ENCODE peak calls at places on chromosome 4, in four cellular contexts. M is fibroblast of lung, Z is neural crest cell, S is breast epithelium. Q is an unnamed sample.

GRCh38 chr4:68748181-68748981 is 67.4 kb upstream of the UGT2B10 start:
- DNase-seq in M (no peak), Z (no peak), S (no peak), Q (no peak)

GRCh38 chr4:89404530-89404929 is 96.9 kb upstream of the GPRIN3 start:
- DNase-seq in M (no peak), Z (no peak), S (no peak), Q (no peak)

GRCh38 chr4:88599298-88599697 is 7.0 kb downstream of the HERC3 start:
- DNase-seq in M (peak), Z (no peak), S (no peak), Q (no peak)

GRCh38 chr4:84051728-84052127 is 447.4 kb downstream of the NKX6-1 start:
- DNase-seq in M (no peak), Z (no peak), S (no peak), Q (no peak)

GRCh38 chr4:157808796-157809408 is 363.9 kb downstream of the GASK1B start:
- DNase-seq in M (no peak), Z (no peak), S (no peak), Q (no peak)

GRCh38 chr4:185235480-185236154 is 26.2 kb downstream of the SNX25 start:
- DNase-seq in M (peak), Z (no peak), S (no peak), Q (no peak)

GRCh38 chr4:156633846-156634245 is 337.8 kb downstream of the PDGFC start:
- DNase-seq in M (no peak), Z (no peak), S (no peak), Q (no peak)

GRCh38 chr4:159292137-159292896 is 189.4 kb downstream of the RAPGEF2 start:
- DNase-seq in M (no peak), Z (no peak), S (no peak), Q (no peak)

GRCh38 chr4:83456184-83456501 is 285 bp downstream of the MRPS18C start:
- DNase-seq in M (no peak), Z (no peak), S (no peak), Q (no peak)

GRCh38 chr4:188778880-188779279 is 639.6 kb downstream of the TRIML1 start:
- DNase-seq in M (peak), Z (no peak), S (no peak), Q (no peak)

GRCh38 chr4:173192375-173193162 is 24.0 kb downstream of the GALNT7 start:
- DNase-seq in M (no peak), Z (no peak), S (no peak), Q (no peak)

GRCh38 chr4:87032884-87033533 is 98.2 kb downstream of the AFF1 start:
- DNase-seq in M (peak), Z (no peak), S (no peak), Q (no peak)

GRCh38 chr4:31146366-31146765 is 426.2 kb downstream of the PCDH7 start:
- DNase-seq in M (no peak), Z (no peak), S (no peak), Q (no peak)

GRCh38 chr4:126023946-126024345 is 709.2 kb downstream of the FAT4 start:
- DNase-seq in M (peak), Z (no peak), S (no peak), Q (no peak)

GRCh38 chr4:107800058-107800457 is 24.7 kb upstream of the SGMS2 start:
- DNase-seq in M (no peak), Z (no peak), S (no peak), Q (no peak)

GRCh38 chr4:120869511-120870278 is 52.8 kb downstream of the PRDM5 start:
- DNase-seq in M (peak), Z (no peak), S (no peak), Q (no peak)

GRCh38 chr4:156983366-156983765 is 11.8 kb upstream of the PDGFC start:
- DNase-seq in M (peak), Z (no peak), S (no peak), Q (no peak)

GRCh38 chr4:13348216-13348615 is 135.9 kb downstream of the RAB28 start:
- DNase-seq in M (no peak), Z (no peak), S (no peak), Q (no peak)

DNA sequence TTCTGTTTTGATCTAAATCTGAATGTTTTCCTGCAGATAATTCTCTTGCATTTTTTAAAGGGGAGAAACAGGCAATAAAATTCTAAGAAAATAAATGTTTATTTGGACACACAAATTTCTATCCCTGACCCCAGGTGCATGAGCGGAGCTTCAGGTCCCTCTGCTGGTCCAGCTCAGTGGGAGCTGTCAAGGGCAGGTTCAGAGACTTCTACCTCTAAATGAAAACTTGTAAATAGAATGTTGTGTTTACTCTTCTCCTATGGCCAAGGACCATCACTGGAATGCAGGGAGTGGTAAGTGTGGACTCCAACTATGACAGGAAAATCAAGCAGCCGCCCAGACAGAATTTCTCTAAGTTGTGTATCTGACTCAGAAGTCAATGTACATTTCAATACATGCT is 148.6 kb upstream of the TTC29 start:
- DNase-seq in M (no peak), Z (no peak), S (no peak), Q (no peak)
- TF ChIP-seq CTCF in M (no peak), Z (peak), S (no peak), Q (no peak)

GRCh38 chr4:141134051-141134450 is 782 bp upstream of the RNF150 start:
- DNase-seq in M (peak), Z (no peak), S (no peak), Q (no peak)

GRCh38 chr4:141134586-141134985 is 1.3 kb upstream of the RNF150 start:
- DNase-seq in M (no peak), Z (no peak), S (no peak), Q (no peak)

GRCh38 chr4:141131738-141132688 is 1.3 kb downstream of the RNF150 start:
- DNase-seq in M (peak), Z (peak), S (peak), Q (peak)

GRCh38 chr4:141132689-141133145 is 552 bp downstream of the RNF150 start:
- DNase-seq in M (peak), Z (peak), S (no peak), Q (peak)

DNA sequence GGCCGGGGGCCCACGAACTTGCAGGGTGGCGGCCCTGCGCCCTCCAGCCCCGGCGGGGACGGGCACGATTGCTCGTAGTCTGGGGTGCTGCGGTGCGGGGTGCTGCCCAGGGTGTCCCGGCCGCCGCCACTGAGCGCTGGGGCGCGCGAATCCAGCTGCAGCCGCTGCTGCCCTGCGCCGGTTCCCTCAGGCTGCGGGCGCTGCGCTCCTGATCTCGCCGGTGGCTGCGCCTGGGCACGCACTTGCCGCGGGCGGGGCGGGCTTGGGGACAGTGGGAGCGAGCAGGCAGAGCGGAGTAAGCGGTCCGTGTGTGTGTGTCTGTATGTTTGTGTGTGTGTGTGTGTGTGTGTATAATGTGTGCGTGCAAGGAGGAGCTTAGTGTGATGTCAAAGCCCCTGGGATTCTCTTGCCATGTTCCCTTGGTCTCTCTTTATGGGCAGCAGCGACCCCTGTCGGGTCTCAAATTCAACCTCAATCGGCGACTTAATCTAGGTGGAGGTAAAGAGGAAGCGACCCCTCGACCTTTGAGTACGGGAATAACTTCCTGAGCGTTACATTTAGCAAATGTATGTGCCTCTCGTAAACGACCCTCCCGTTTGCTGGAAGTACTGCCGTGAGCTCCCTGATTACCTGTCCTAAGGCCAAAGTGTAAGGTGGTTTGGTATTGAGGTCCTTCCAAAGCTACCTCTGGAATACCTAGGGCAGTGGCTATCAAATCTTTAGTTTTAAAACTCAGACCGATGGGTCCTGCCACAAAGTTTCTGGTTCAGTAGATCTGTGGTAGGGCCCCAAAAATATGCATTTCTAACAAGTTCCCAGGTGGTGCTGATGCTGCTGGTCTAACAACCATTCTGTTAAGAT is at the start of gene RNF150:
- DNase-seq in M (peak), Z (peak), S (peak), Q (peak)
- TF ChIP-seq CTCF in M (peak), Z (peak), S (peak), Q (no peak)

GRCh38 chr4:165070560-165070959 is 16.9 kb downstream of the TRIM75 start:
- DNase-seq in M (no peak), Z (no peak), S (no peak), Q (no peak)
- TF ChIP-seq CTCF in M (no peak), Z (no peak), S (no peak), Q (no peak)

DNA sequence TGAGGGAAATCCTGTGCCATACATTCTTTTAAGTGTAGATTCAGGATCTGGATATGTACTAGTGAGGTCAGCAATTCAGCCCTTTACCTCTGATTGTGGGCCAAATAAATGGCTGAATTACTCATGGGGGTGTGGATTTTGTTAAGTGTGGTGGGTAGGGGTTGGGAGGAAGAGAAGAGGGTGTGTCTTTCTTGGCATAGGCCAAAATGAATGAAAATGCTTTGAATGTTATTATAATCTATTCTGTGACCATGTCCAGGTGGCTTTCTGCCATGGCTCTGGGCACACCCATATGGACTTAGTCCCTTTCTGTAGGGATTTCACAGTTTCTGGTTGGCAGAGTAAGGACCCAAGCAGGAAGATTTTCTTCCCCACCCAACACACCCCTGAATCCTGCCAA is 244.3 kb downstream of the CBR4 start:
- DNase-seq in M (peak), Z (no peak), S (no peak), Q (no peak)
- TF ChIP-seq CTCF in M (no peak), Z (no peak), S (no peak), Q (no peak)

GRCh38 chr4:37890501-37891220 is at the start of gene TBC1D1:
- DNase-seq in M (no peak), Z (no peak), S (no peak), Q (peak)
- TF ChIP-seq CTCF in M (no peak), Z (no peak), S (no peak), Q (no peak)

GRCh38 chr4:98148856-98149255 is 5.6 kb upstream of the STPG2 start:
- DNase-seq in M (no peak), Z (no peak), S (no peak), Q (no peak)

GRCh38 chr4:98143001-98143899 is at the start of gene STPG2:
- DNase-seq in M (peak), Z (peak), S (peak), Q (peak)
- TF ChIP-seq CTCF in M (peak), Z (peak), S (peak), Q (no peak)

DNA sequence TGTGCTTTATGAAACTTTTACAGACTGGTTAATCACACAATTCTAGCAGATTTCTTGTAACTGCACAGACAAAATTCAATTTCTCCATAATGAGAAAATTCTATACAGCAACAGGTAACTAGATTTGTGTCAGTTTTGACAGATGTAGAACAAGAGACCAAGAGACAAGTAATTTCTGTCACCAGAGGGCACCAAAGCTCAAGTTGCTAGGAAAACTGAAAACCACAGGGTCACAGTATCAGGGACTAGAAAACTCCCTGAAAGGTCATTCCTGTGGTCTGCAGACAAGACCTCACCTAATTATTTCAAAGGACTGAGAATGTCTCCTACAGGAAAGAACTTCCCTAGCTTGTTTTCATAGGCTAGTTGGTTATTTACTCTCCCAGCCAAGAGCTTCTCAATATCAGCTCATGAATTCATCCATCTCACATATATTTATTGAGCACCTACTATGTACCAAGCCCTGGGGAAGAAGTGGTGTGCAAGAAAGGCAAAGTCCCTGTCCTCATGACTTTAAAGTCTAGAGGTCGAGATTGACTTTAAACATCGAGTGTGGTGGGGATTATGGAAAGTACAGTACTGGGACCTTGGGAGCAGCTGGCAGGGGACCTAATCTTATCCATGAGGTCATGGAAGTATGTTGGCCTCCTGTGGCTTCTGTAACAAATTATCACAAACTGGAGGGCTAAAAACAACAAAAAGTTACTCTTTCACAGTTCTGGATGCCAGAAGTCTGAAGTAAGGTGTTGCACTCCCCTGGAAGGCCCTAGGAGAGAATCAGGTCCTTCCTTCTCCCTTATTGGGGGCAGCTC is 47.8 kb upstream of the SETD7 start:
- DNase-seq in M (peak), Z (peak), S (no peak), Q (no peak)
- TF ChIP-seq CTCF in M (peak), Z (peak), S (peak), Q (no peak)

GRCh38 chr4:73127839-73128448 is 58.4 kb upstream of the COX18 start:
- DNase-seq in M (peak), Z (no peak), S (no peak), Q (no peak)
- TF ChIP-seq CTCF in M (no peak), Z (peak), S (peak), Q (no peak)

GRCh38 chr4:170089274-170089742 is 448 bp downstream of the AADAT start:
- DNase-seq in M (peak), Z (peak), S (no peak), Q (no peak)
- TF ChIP-seq CTCF in M (peak), Z (no peak), S (no peak), Q (no peak)

GRCh38 chr4:23337292-23337691 is 552.6 kb downstream of the PPARGC1A start:
- DNase-seq in M (no peak), Z (no peak), S (no peak), Q (no peak)
- TF ChIP-seq CTCF in M (no peak), Z (peak), S (no peak), Q (no peak)